ENCODE peak calls at places on chromosome 22, in five cellular contexts. X is endodermal cell, N is PC-3, G is colonic mucosa, T is DND-41. M is an unnamed sample.

GRCh38 chr22:37425800-37426531 is 1.3 kb downstream of the ELFN2 start:
- DNase-seq in N (no peak), T (peak), X (peak), G (no peak), M (peak)

GRCh38 chr22:50141462-50141861 is 29.1 kb upstream of the PANX2 start:
- DNase-seq in X (no peak), T (no peak), G (no peak), N (no peak), M (no peak)

GRCh38 chr22:36197601-36198146 is 3.9 kb downstream of the APOL4 start:
- DNase-seq in T (peak), X (peak), G (no peak), N (no peak), M (no peak)

GRCh38 chr22:38317995-38318715 is 922 bp upstream of the CSNK1E start:
- DNase-seq in T (no peak), X (peak), N (peak), G (peak), M (peak)

GRCh38 chr22:26553056-26553752 is 36.7 kb downstream of the TPST2 start:
- DNase-seq in N (peak), G (no peak), X (no peak), T (no peak), M (peak)

GRCh38 chr22:28903719-28904118 is 20.3 kb downstream of the ZNRF3 start:
- DNase-seq in X (peak), T (no peak), N (no peak), G (no peak), M (no peak)

GRCh38 chr22:39913886-39914285 is 13.0 kb downstream of the GRAP2 start:
- DNase-seq in T (no peak), G (no peak), N (no peak), X (no peak), M (no peak)

GRCh38 chr22:24187731-24188644 is 6.7 kb downstream of the SUSD2 start:
- DNase-seq in X (no peak), G (no peak), N (no peak), T (no peak), M (no peak)

GRCh38 chr22:35839811-35840739 is 122.4 kb downstream of the APOL5 start:
- DNase-seq in G (peak), N (peak), T (no peak), X (peak), M (peak)

GRCh38 chr22:38404419-38404818 is 50.6 kb downstream of the KCNJ4 start:
- DNase-seq in G (no peak), X (no peak), N (no peak), T (no peak), M (no peak)

GRCh38 chr22:49705631-49706352 is 121.9 kb downstream of the BRD1 start:
- DNase-seq in G (no peak), N (no peak), X (peak), T (no peak), M (no peak)

GRCh38 chr22:50245214-50246072 is 620 bp upstream of the TUBGCP6 start:
- DNase-seq in N (no peak), X (no peak), G (no peak), T (no peak), M (no peak)

GRCh38 chr22:19880786-19881569 is 26.3 kb upstream of the GNB1L start:
- DNase-seq in X (peak), T (no peak), G (peak), N (peak), M (peak)

GRCh38 chr22:48748113-48748859 is 1079.4 kb downstream of the BRD1 start:
- DNase-seq in X (no peak), T (no peak), N (no peak), G (no peak), M (no peak)

GRCh38 chr22:49514656-49515055 is 313.0 kb downstream of the BRD1 start:
- DNase-seq in G (no peak), N (no peak), T (no peak), X (peak), M (no peak)

GRCh38 chr22:50303515-50303847 is 4.0 kb downstream of the PLXNB2 start:
- DNase-seq in T (no peak), N (no peak), G (no peak), X (no peak), M (no peak)

GRCh38 chr22:40345801-40346177 is 511 bp upstream of the ADSL start:
- DNase-seq in G (peak), T (peak), N (peak), X (peak), M (no peak)

GRCh38 chr22:11629661-11630385 is 3898.2 kb upstream of the OR11H1 start:
- DNase-seq in T (no peak), N (no peak), G (no peak), X (no peak), M (no peak)

GRCh38 chr22:48709976-48710375 is 1117.7 kb downstream of the BRD1 start:
- DNase-seq in X (no peak), G (no peak), N (no peak), T (no peak), M (no peak)

GRCh38 chr22:37996079-37996478 is 11.7 kb upstream of the SOX10 start:
- DNase-seq in N (no peak), X (peak), T (peak), G (no peak), M (no peak)

GRCh38 chr22:35314161-35314942 is 14.7 kb downstream of the TOM1 start:
- DNase-seq in G (peak), X (peak), N (no peak), T (no peak), M (no peak)

GRCh38 chr22:26718905-26719304 is 61.5 kb downstream of the MIAT start:
- DNase-seq in N (peak), T (no peak), X (no peak), G (no peak), M (peak)

GRCh38 chr22:38924197-38924952 is 33.0 kb upstream of the APOBEC3A start:
- DNase-seq in N (peak), G (peak), T (no peak), X (no peak), M (peak)

GRCh38 chr22:44311104-44311854 is 1.5 kb downstream of the SHISAL1 start:
- DNase-seq in T (no peak), G (no peak), X (no peak), N (no peak), M (no peak)
- TF ChIP-seq CTCF in T (peak), G (no peak), X (peak), N (no peak), M (peak)

GRCh38 chr22:42797021-42797420 is 60.1 kb downstream of the ARFGAP3 start:
- DNase-seq in N (no peak), T (no peak), X (peak), G (no peak), M (no peak)

GRCh38 chr22:42796081-42796480 is 61.0 kb downstream of the ARFGAP3 start:
- DNase-seq in T (no peak), G (no peak), N (no peak), X (peak), M (no peak)

GRCh38 chr22:42793848-42794405 is 63.1 kb downstream of the ARFGAP3 start:
- DNase-seq in T (no peak), X (peak), N (no peak), G (no peak), M (no peak)

GRCh38 chr22:42792909-42793847 is 63.9 kb downstream of the ARFGAP3 start:
- DNase-seq in T (no peak), N (no peak), X (peak), G (no peak), M (no peak)

GRCh38 chr22:42794551-42795510 is 62.2 kb downstream of the ARFGAP3 start:
- DNase-seq in X (peak), N (no peak), G (no peak), T (no peak), M (no peak)
- TF ChIP-seq CTCF in X (peak), N (no peak), G (no peak), T (no peak), M (peak)

DNA sequence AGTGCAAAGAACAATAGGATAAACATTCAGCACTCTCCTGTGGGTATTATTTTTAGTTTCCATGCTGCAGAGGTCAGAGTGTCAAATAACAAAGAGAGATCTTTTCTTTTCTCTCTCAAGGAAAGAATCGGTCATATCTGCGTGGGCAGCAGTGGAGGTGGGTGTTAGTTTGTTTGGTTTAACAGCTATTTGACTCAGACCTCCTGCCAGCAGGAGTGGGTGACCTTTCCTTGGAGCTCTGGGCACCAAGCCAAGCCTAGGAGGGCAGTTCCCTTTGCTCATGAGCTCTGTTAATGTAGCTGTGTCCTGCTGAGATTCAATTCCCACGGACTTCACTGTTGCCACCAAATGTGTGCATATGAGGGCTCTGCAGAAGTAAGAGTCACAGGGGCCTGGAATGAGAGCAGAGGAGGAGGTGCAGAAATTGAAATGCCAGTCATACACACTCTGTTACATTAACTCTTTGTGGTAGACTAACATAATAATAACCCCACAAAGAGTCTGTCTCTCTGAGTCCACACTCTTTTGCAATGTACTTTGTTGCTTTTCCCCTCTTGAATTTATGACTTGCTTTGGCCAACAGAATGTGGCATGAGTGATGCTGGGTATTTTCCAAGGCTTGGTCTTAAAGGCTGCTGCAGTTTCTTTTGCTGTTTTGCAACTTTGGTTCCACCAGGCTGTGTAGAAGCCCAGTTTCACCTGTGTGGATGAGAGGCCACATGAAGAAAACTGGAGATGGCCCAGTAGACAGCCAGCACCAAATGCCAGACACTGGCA is 76.0 kb upstream of the GRK3 start:
- DNase-seq in G (peak), X (no peak), N (peak), T (no peak), M (peak)
- TF ChIP-seq CTCF in G (no peak), X (no peak), N (no peak), T (no peak), M (no peak)

GRCh38 chr22:30574095-30574981 is at the start of gene GAL3ST1:
- DNase-seq in N (no peak), G (peak), X (peak), T (no peak), M (no peak)

GRCh38 chr22:30569674-30570202 is 4.7 kb downstream of the GAL3ST1 start:
- DNase-seq in T (no peak), G (no peak), X (no peak), N (no peak), M (no peak)

GRCh38 chr22:30573594-30574094 is 821 bp downstream of the GAL3ST1 start:
- DNase-seq in N (peak), X (peak), G (peak), T (no peak), M (no peak)

GRCh38 chr22:30572840-30573593 is 1.4 kb downstream of the GAL3ST1 start:
- DNase-seq in N (no peak), T (no peak), X (no peak), G (peak), M (no peak)

DNA sequence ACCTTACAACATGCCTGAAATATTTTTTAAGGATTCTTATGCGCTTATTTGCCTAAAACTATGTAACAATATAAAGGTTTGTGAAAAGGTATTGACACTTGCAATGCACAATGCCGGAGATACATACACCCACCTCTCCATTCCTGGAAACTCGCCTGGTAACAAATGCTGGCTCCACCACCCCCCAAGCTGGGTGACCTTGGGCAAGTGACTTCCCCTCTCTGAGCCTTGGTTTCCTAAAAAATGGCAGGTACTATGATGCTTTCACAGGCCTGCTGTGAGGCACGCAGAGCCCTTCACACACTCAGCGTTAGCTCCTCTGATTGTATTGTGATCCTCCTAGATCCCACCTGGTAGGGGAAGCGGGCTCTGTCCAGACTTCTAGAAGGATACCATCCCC is 2.3 kb downstream of the GAL3ST1 start:
- DNase-seq in T (no peak), N (no peak), G (no peak), X (no peak), M (no peak)
- TF ChIP-seq CTCF in T (no peak), N (no peak), G (no peak), X (no peak), M (no peak)

DNA sequence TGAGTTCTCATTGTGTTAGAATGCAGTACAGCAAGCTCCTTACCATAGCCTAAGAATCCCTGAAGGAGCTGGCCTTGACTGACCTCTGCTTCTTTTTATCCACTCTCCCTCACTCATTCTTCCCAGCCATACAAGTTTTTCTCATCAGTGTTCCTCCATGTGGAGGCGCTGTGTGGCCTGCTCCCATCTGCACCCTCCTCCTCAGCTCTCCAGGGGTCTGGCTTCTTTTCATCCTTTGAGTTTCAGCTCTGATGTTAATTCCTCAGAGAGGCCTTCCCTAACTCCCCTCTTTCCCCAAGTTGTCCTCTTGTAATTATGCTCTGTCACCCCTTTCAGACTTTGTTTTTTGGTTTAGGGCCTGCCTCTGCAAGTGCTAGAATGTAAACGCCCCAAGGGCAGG is 144.8 kb downstream of the WNT7B start:
- DNase-seq in T (no peak), X (peak), G (no peak), N (no peak), M (no peak)
- TF ChIP-seq CTCF in T (peak), X (peak), G (no peak), N (peak), M (peak)

DNA sequence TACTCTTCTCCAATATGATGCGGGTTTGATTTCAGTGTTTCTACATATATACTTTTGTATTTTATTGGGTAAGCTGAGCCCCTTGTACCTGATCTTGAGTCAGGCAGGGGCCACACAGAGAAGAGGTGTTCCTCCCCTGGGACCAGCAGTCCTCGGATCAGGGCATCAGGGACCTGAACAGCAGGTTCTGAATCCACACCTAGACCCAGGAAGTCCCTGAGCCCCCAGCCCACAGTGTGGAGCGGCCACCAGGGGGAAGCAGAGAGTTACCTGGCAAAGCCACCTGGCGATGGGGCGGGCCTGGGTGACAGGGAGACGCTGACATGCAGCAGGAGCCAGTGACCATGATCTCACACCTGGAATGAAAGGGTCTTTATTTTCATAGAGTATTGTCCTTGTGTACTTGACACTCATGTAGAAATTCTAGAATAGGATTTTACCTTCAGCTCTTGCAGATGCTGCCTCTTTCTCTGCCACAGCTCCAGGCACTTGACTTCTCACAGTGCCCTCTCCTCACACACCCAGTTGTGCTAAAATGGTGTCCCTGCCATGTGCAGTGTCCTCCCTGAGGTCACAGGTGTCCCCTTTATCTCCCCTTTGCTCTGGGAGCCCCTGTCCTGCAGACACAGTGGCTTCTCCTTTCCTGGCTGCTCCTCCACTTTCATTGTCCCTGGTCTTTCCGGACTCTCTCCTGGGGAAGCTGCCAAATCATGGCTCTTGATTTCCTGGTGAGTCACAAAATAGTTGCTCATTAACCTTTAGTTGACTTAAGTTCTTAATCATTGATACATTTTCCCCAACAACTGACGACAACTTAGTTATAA is 48.5 kb downstream of the GGTLC2 start:
- DNase-seq in G (peak), T (peak), N (peak), X (peak), M (peak)
- TF ChIP-seq CTCF in G (peak), T (peak), N (no peak), X (peak), M (peak)

DNA sequence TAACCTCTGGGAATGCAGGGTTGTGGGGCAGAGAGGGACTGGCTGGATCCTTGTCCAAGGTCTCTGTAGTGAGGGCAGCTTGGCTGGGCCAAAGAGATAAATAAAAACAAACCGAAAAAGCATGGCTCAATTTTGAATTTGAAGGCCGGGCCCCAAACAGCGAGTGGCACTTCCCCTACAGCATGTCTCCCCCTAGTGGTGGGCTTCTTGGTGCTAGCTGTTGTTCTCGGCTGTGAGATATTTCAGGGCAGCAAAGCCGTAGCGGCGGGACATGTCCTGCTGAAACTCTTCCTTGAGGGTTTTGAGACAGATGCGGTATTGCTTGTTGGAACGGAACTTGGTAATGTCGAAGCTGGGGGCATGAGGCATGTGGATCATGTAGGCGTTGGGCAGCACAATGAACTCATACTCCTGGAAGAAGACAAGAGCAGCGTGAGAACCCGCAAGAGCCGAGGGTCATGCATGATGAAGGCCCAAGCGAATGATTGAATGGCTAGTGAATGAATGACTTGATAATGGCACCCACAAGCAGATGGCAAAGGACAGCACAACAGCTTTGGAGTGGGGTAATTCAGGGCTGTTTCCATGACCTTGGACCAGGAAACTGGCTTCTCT is 216.1 kb upstream of the SYN3 start:
- DNase-seq in T (peak), G (peak), X (peak), N (no peak), M (no peak)
- TF ChIP-seq CTCF in T (peak), G (peak), X (peak), N (peak), M (peak)

M was measured in astrocyte of the spinal cord.